ENCODE peak calls at places on chromosomes 7 and 10, in nine cellular contexts. One of them, this sample, is unnamed.

GRCh38 chr10:14524692-14525091 is 194.0 kb upstream of the FRMD4A start:
- DNase-seq in lung: no peak
- DNase-seq in cardiac fibroblast: no peak
- DNase-seq in endodermal cell: no peak
- DNase-seq in cardiac muscle cell: peak
- DNase-seq in stomach: no peak
- DNase-seq in OCI-LY7: no peak
- DNase-seq in prostate gland: no peak
- DNase-seq in upper lobe of right lung: no peak
- DNase-seq in this sample: no peak

GRCh38 chr7:96069361-96069760 is 252.5 kb downstream of the SLC25A13 start:
- DNase-seq in lung: no peak
- DNase-seq in cardiac fibroblast: no peak
- DNase-seq in endodermal cell: no peak
- DNase-seq in cardiac muscle cell: no peak
- DNase-seq in stomach: no peak
- DNase-seq in OCI-LY7: no peak
- DNase-seq in prostate gland: no peak
- DNase-seq in upper lobe of right lung: no peak
- DNase-seq in this sample: no peak

GRCh38 chr10:120810298-120810697 is 40.9 kb upstream of the WDR11 start:
- DNase-seq in lung: no peak
- DNase-seq in cardiac fibroblast: no peak
- DNase-seq in endodermal cell: peak
- DNase-seq in cardiac muscle cell: no peak
- DNase-seq in stomach: no peak
- DNase-seq in OCI-LY7: no peak
- DNase-seq in prostate gland: no peak
- DNase-seq in upper lobe of right lung: no peak
- DNase-seq in this sample: no peak

GRCh38 chr10:37741831-37742230 is 115.6 kb downstream of the ZNF248 start:
- DNase-seq in lung: no peak
- DNase-seq in cardiac fibroblast: no peak
- DNase-seq in endodermal cell: no peak
- DNase-seq in cardiac muscle cell: no peak
- DNase-seq in stomach: no peak
- DNase-seq in OCI-LY7: no peak
- DNase-seq in prostate gland: no peak
- DNase-seq in upper lobe of right lung: no peak
- DNase-seq in this sample: no peak

GRCh38 chr10:48935141-48935540 is 4.5 kb downstream of the LRRC18 start:
- DNase-seq in lung: no peak
- DNase-seq in cardiac fibroblast: no peak
- DNase-seq in endodermal cell: peak
- DNase-seq in cardiac muscle cell: peak
- DNase-seq in stomach: no peak
- DNase-seq in OCI-LY7: no peak
- DNase-seq in prostate gland: no peak
- DNase-seq in upper lobe of right lung: no peak
- DNase-seq in this sample: no peak

GRCh38 chr10:70320751-70321150 is 36.9 kb upstream of the NPFFR1 start:
- DNase-seq in lung: no peak
- DNase-seq in cardiac fibroblast: no peak
- DNase-seq in endodermal cell: no peak
- DNase-seq in cardiac muscle cell: no peak
- DNase-seq in stomach: no peak
- DNase-seq in OCI-LY7: no peak
- DNase-seq in prostate gland: no peak
- DNase-seq in upper lobe of right lung: no peak
- DNase-seq in this sample: no peak

GRCh38 chr10:84587789-84588188 is 259.4 kb downstream of the CCSER2 start:
- DNase-seq in lung: no peak
- DNase-seq in cardiac fibroblast: no peak
- DNase-seq in endodermal cell: peak
- DNase-seq in cardiac muscle cell: no peak
- DNase-seq in stomach: no peak
- DNase-seq in OCI-LY7: no peak
- DNase-seq in prostate gland: no peak
- DNase-seq in upper lobe of right lung: no peak
- DNase-seq in this sample: no peak

GRCh38 chr7:50362142-50362541 is 57.6 kb downstream of the IKZF1 start:
- DNase-seq in lung: no peak
- DNase-seq in cardiac fibroblast: no peak
- DNase-seq in endodermal cell: no peak
- DNase-seq in cardiac muscle cell: no peak
- DNase-seq in stomach: no peak
- DNase-seq in OCI-LY7: no peak
- DNase-seq in prostate gland: no peak
- DNase-seq in upper lobe of right lung: no peak
- DNase-seq in this sample: no peak

GRCh38 chr10:44390585-44391072 is 5.7 kb upstream of the CXCL12 start:
- DNase-seq in lung: no peak
- DNase-seq in cardiac fibroblast: peak
- DNase-seq in endodermal cell: peak
- DNase-seq in cardiac muscle cell: peak
- DNase-seq in stomach: no peak
- DNase-seq in OCI-LY7: no peak
- DNase-seq in prostate gland: no peak
- DNase-seq in upper lobe of right lung: peak
- DNase-seq in this sample: no peak

GRCh38 chr7:74037609-74038008 is 9.6 kb downstream of the ELN start:
- DNase-seq in lung: no peak
- DNase-seq in cardiac fibroblast: no peak
- DNase-seq in endodermal cell: no peak
- DNase-seq in cardiac muscle cell: no peak
- DNase-seq in stomach: no peak
- DNase-seq in OCI-LY7: no peak
- DNase-seq in prostate gland: no peak
- DNase-seq in upper lobe of right lung: no peak
- DNase-seq in this sample: no peak

GRCh38 chr10:96341219-96342182 is 17.3 kb downstream of the OPALIN start:
- DNase-seq in lung: no peak
- DNase-seq in cardiac fibroblast: no peak
- DNase-seq in endodermal cell: peak
- DNase-seq in cardiac muscle cell: no peak
- DNase-seq in stomach: no peak
- DNase-seq in OCI-LY7: no peak
- DNase-seq in prostate gland: no peak
- DNase-seq in upper lobe of right lung: no peak
- DNase-seq in this sample: no peak

GRCh38 chr7:34728156-34728555 is 70.1 kb downstream of the NPSR1 start:
- DNase-seq in lung: no peak
- DNase-seq in cardiac fibroblast: no peak
- DNase-seq in endodermal cell: no peak
- DNase-seq in cardiac muscle cell: no peak
- DNase-seq in stomach: no peak
- DNase-seq in OCI-LY7: no peak
- DNase-seq in prostate gland: no peak
- DNase-seq in upper lobe of right lung: no peak
- DNase-seq in this sample: no peak

GRCh38 chr7:120743128-120743527 is 114.8 kb downstream of the TSPAN12 start:
- DNase-seq in lung: no peak
- DNase-seq in cardiac fibroblast: no peak
- DNase-seq in endodermal cell: no peak
- DNase-seq in cardiac muscle cell: no peak
- DNase-seq in stomach: no peak
- DNase-seq in OCI-LY7: no peak
- DNase-seq in prostate gland: no peak
- DNase-seq in upper lobe of right lung: no peak
- DNase-seq in this sample: no peak

GRCh38 chr7:140562921-140563600 is 77.6 kb downstream of the DENND2A start:
- DNase-seq in lung: no peak
- DNase-seq in cardiac fibroblast: no peak
- DNase-seq in endodermal cell: no peak
- DNase-seq in cardiac muscle cell: peak
- DNase-seq in stomach: no peak
- DNase-seq in OCI-LY7: no peak
- DNase-seq in prostate gland: no peak
- DNase-seq in upper lobe of right lung: no peak
- DNase-seq in this sample: no peak

GRCh38 chr10:103632247-103632642 is 138.7 kb downstream of the NEURL1 start:
- DNase-seq in lung: no peak
- DNase-seq in cardiac fibroblast: no peak
- DNase-seq in endodermal cell: no peak
- DNase-seq in cardiac muscle cell: no peak
- DNase-seq in stomach: no peak
- DNase-seq in OCI-LY7: no peak
- DNase-seq in prostate gland: no peak
- DNase-seq in upper lobe of right lung: no peak
- DNase-seq in this sample: no peak

GRCh38 chr7:36084485-36085091 is 68.5 kb upstream of the EEPD1 start:
- DNase-seq in lung: no peak
- DNase-seq in cardiac fibroblast: peak
- DNase-seq in endodermal cell: peak
- DNase-seq in cardiac muscle cell: peak
- DNase-seq in stomach: peak
- DNase-seq in OCI-LY7: no peak
- DNase-seq in prostate gland: peak
- DNase-seq in upper lobe of right lung: no peak
- DNase-seq in this sample: no peak

GRCh38 chr7:5574770-5575269 is 151.2 kb upstream of the TNRC18 start:
- DNase-seq in lung: no peak
- DNase-seq in cardiac fibroblast: no peak
- DNase-seq in endodermal cell: peak
- DNase-seq in cardiac muscle cell: no peak
- DNase-seq in stomach: no peak
- DNase-seq in OCI-LY7: no peak
- DNase-seq in prostate gland: no peak
- DNase-seq in upper lobe of right lung: no peak
- DNase-seq in this sample: no peak

GRCh38 chr10:84563868-84564267 is 235.5 kb downstream of the CCSER2 start:
- DNase-seq in lung: no peak
- DNase-seq in cardiac fibroblast: no peak
- DNase-seq in endodermal cell: no peak
- DNase-seq in cardiac muscle cell: no peak
- DNase-seq in stomach: no peak
- DNase-seq in OCI-LY7: no peak
- DNase-seq in prostate gland: no peak
- DNase-seq in upper lobe of right lung: no peak
- DNase-seq in this sample: no peak

GRCh38 chr7:725223-726005 is 1.1 kb upstream of the DNAAF5 start:
- DNase-seq in lung: no peak
- DNase-seq in cardiac fibroblast: peak
- DNase-seq in endodermal cell: no peak
- DNase-seq in cardiac muscle cell: peak
- DNase-seq in stomach: no peak
- DNase-seq in OCI-LY7: no peak
- DNase-seq in prostate gland: no peak
- DNase-seq in upper lobe of right lung: no peak
- DNase-seq in this sample: no peak

GRCh38 chr10:16809074-16809718 is 8.0 kb downstream of the RSU1 start:
- DNase-seq in lung: no peak
- DNase-seq in cardiac fibroblast: peak
- DNase-seq in endodermal cell: peak
- DNase-seq in cardiac muscle cell: peak
- DNase-seq in stomach: peak
- DNase-seq in OCI-LY7: peak
- DNase-seq in prostate gland: no peak
- DNase-seq in upper lobe of right lung: no peak
- DNase-seq in this sample: no peak
- TF ChIP-seq CTCF in lung: peak
- TF ChIP-seq CTCF in cardiac fibroblast: peak
- TF ChIP-seq CTCF in endodermal cell: peak
- TF ChIP-seq CTCF in cardiac muscle cell: peak
- TF ChIP-seq CTCF in stomach: no peak
- TF ChIP-seq CTCF in OCI-LY7: peak
- TF ChIP-seq CTCF in prostate gland: no peak
- TF ChIP-seq CTCF in upper lobe of right lung: peak
- TF ChIP-seq CTCF in this sample: peak

GRCh38 chr10:25018703-25019102 is 2.3 kb downstream of the THNSL1 start:
- DNase-seq in lung: no peak
- DNase-seq in cardiac fibroblast: no peak
- DNase-seq in endodermal cell: no peak
- DNase-seq in cardiac muscle cell: no peak
- DNase-seq in stomach: no peak
- DNase-seq in OCI-LY7: no peak
- DNase-seq in prostate gland: no peak
- DNase-seq in upper lobe of right lung: no peak
- DNase-seq in this sample: no peak

GRCh38 chr10:25016349-25017246 is at the start of gene THNSL1:
- DNase-seq in lung: peak
- DNase-seq in cardiac fibroblast: peak
- DNase-seq in endodermal cell: peak
- DNase-seq in cardiac muscle cell: peak
- DNase-seq in stomach: peak
- DNase-seq in OCI-LY7: peak
- DNase-seq in prostate gland: peak
- DNase-seq in upper lobe of right lung: peak
- DNase-seq in this sample: peak

GRCh38 chr10:25015927-25016348 is at the start of gene ENKUR:
- DNase-seq in lung: peak
- DNase-seq in cardiac fibroblast: peak
- DNase-seq in endodermal cell: peak
- DNase-seq in cardiac muscle cell: peak
- DNase-seq in stomach: peak
- DNase-seq in OCI-LY7: peak
- DNase-seq in prostate gland: peak
- DNase-seq in upper lobe of right lung: peak
- DNase-seq in this sample: peak

GRCh38 chr10:25017247-25017590 is 807 bp downstream of the THNSL1 start:
- DNase-seq in lung: no peak
- DNase-seq in cardiac fibroblast: no peak
- DNase-seq in endodermal cell: no peak
- DNase-seq in cardiac muscle cell: peak
- DNase-seq in stomach: peak
- DNase-seq in OCI-LY7: no peak
- DNase-seq in prostate gland: peak
- DNase-seq in upper lobe of right lung: no peak
- DNase-seq in this sample: no peak

GRCh38 chr10:25017661-25018060 is 1.2 kb downstream of the THNSL1 start:
- DNase-seq in lung: no peak
- DNase-seq in cardiac fibroblast: no peak
- DNase-seq in endodermal cell: no peak
- DNase-seq in cardiac muscle cell: no peak
- DNase-seq in stomach: no peak
- DNase-seq in OCI-LY7: peak
- DNase-seq in prostate gland: no peak
- DNase-seq in upper lobe of right lung: no peak
- DNase-seq in this sample: no peak
- H3K4me3 ChIP-seq in lung: no peak
- H3K4me3 ChIP-seq in cardiac fibroblast: no peak
- H3K4me3 ChIP-seq in endodermal cell: peak
- H3K4me3 ChIP-seq in cardiac muscle cell: peak
- H3K4me3 ChIP-seq in stomach: peak
- H3K4me3 ChIP-seq in OCI-LY7: peak
- H3K4me3 ChIP-seq in prostate gland: no peak
- H3K4me3 ChIP-seq in upper lobe of right lung: peak
- H3K4me3 ChIP-seq in this sample: no peak

GRCh38 chr7:86911703-86912102 is 147.8 kb downstream of the ELAPOR2 start:
- DNase-seq in lung: no peak
- DNase-seq in cardiac fibroblast: no peak
- DNase-seq in endodermal cell: no peak
- DNase-seq in cardiac muscle cell: no peak
- DNase-seq in stomach: no peak
- DNase-seq in OCI-LY7: peak
- DNase-seq in prostate gland: no peak
- DNase-seq in upper lobe of right lung: no peak
- DNase-seq in this sample: no peak
- TF ChIP-seq CTCF in lung: no peak
- TF ChIP-seq CTCF in cardiac fibroblast: peak
- TF ChIP-seq CTCF in endodermal cell: peak
- TF ChIP-seq CTCF in cardiac muscle cell: no peak
- TF ChIP-seq CTCF in stomach: no peak
- TF ChIP-seq CTCF in OCI-LY7: peak
- TF ChIP-seq CTCF in prostate gland: no peak
- TF ChIP-seq CTCF in upper lobe of right lung: no peak
- TF ChIP-seq CTCF in this sample: no peak

GRCh38 chr10:3803884-3804741 is 19.1 kb upstream of the KLF6 start:
- DNase-seq in lung: no peak
- DNase-seq in cardiac fibroblast: peak
- DNase-seq in endodermal cell: no peak
- DNase-seq in cardiac muscle cell: peak
- DNase-seq in stomach: no peak
- DNase-seq in OCI-LY7: peak
- DNase-seq in prostate gland: no peak
- DNase-seq in upper lobe of right lung: no peak
- DNase-seq in this sample: no peak
- H3K4me3 ChIP-seq in lung: no peak
- H3K4me3 ChIP-seq in cardiac fibroblast: no peak
- H3K4me3 ChIP-seq in endodermal cell: no peak
- H3K4me3 ChIP-seq in cardiac muscle cell: no peak
- H3K4me3 ChIP-seq in stomach: no peak
- H3K4me3 ChIP-seq in OCI-LY7: peak
- H3K4me3 ChIP-seq in prostate gland: no peak
- H3K4me3 ChIP-seq in upper lobe of right lung: no peak
- H3K4me3 ChIP-seq in this sample: no peak

This sample was measured in AG04449.